ENCODE peak calls at places on chromosomes 7 and 10, in six cellular contexts. Z is AG10803, P is cardiac fibroblast, X is fibroblast of pulmonary artery, S is left cardiac atrium, A is hypothalamus. G is an unnamed sample.

GRCh38 chr10:98030093-98030821 is at the start of gene CRTAC1:
- DNase-seq in S (peak; percentile 81), X (peak; percentile 10), P (no peak), Z (peak; percentile 9), A (peak; percentile 64), G (no peak)

GRCh38 chr7:17849504-17849903 is 90.8 kb downstream of the SNX13 start:
- DNase-seq in Z (peak; percentile 52), S (no peak), X (peak; percentile 68), P (peak; percentile 74), A (no peak), G (peak; percentile 76)

GRCh38 chr7:139034336-139034735 is 1.5 kb downstream of the ZC3HAV1L start:
- DNase-seq in P (peak; percentile 39), A (no peak), Z (no peak), S (no peak), X (no peak), G (no peak)

GRCh38 chr7:2735744-2736143 is 47.7 kb downstream of the AMZ1 start:
- DNase-seq in X (no peak), P (no peak), A (no peak), Z (no peak), S (no peak), G (no peak)

GRCh38 chr7:32070406-32071360 is at the start of gene PDE1C:
- DNase-seq in A (peak; percentile 49), Z (peak; percentile 30), P (no peak), S (peak; percentile 67), X (no peak), G (no peak)

GRCh38 chr10:66257801-66258200 is 668.0 kb upstream of the LRRTM3 start:
- DNase-seq in P (no peak), A (no peak), S (no peak), Z (no peak), X (no peak), G (no peak)

GRCh38 chr10:130806426-130806825 is 505.1 kb downstream of the TCERG1L start:
- DNase-seq in X (no peak), P (no peak), S (no peak), A (no peak), Z (no peak), G (no peak)

GRCh38 chr7:50584793-50585399 is 19.7 kb upstream of the DDC start:
- DNase-seq in P (no peak), A (no peak), X (no peak), Z (no peak), S (no peak), G (no peak)

GRCh38 chr10:93436577-93436976 is 45.6 kb downstream of the MYOF start:
- DNase-seq in P (peak; percentile 99), Z (peak; percentile 96), A (no peak), S (peak; percentile 65), X (peak; percentile 98), G (peak; percentile 98)

GRCh38 chr7:96303105-96303685 is 18.7 kb downstream of the SLC25A13 start:
- DNase-seq in Z (no peak), X (peak; percentile 29), S (no peak), A (no peak), P (peak; percentile 28), G (peak; percentile 89)

GRCh38 chr7:137245186-137245585 is 98.3 kb downstream of the PTN start:
- DNase-seq in A (no peak), P (no peak), S (no peak), Z (no peak), X (no peak), G (no peak)

GRCh38 chr7:139618482-139619366 is 95.2 kb downstream of the CLEC2L start:
- DNase-seq in Z (peak; percentile 43), A (no peak), P (peak; percentile 63), X (peak; percentile 60), S (peak; percentile 53), G (peak; percentile 56)

GRCh38 chr10:75910032-75910431 is 478.6 kb downstream of the LRMDA start:
- DNase-seq in Z (peak; percentile 47), S (no peak), X (peak; percentile 71), A (no peak), P (peak; percentile 66), G (peak; percentile 65)

GRCh38 chr10:24150853-24151252 is 58.1 kb upstream of the KIAA1217 start:
- DNase-seq in X (no peak), A (no peak), Z (no peak), S (no peak), P (no peak), G (no peak)

GRCh38 chr7:88759216-88759955 is at the start of gene ZNF804B:
- DNase-seq in A (peak; percentile 10), P (no peak), X (no peak), S (peak; percentile 29), Z (no peak), G (no peak)

GRCh38 chr7:22782616-22783232 is 39.9 kb downstream of the TOMM7 start:
- DNase-seq in Z (peak; percentile 48), X (peak; percentile 58), P (peak; percentile 77), A (no peak), S (peak; percentile 70), G (peak; percentile 68)

GRCh38 chr7:140591178-140591902 is 49.3 kb downstream of the DENND2A start:
- DNase-seq in P (peak; percentile 12), A (no peak), Z (no peak), S (no peak), X (no peak), G (no peak)

GRCh38 chr10:58023341-58024073 is 244.2 kb downstream of the IPMK start:
- DNase-seq in S (no peak), Z (peak; percentile 83), A (no peak), X (peak; percentile 87), P (peak; percentile 96), G (peak; percentile 85)

GRCh38 chr10:102859911-102860310 is 5.9 kb downstream of the BORCS7 start:
- DNase-seq in S (no peak), X (no peak), A (no peak), Z (peak; percentile 25), P (no peak), G (no peak)

GRCh38 chr10:35503548-35503947 is 101.6 kb upstream of the GJD4 start:
- DNase-seq in X (no peak), P (no peak), S (no peak), Z (no peak), A (no peak), G (no peak)

GRCh38 chr7:149610441-149611011 is 112.9 kb upstream of the ZNF746 start:
- DNase-seq in X (no peak), A (no peak), Z (peak; percentile 56), S (peak; percentile 33), P (no peak), G (no peak)

GRCh38 chr10:24363070-24363469 is 154.1 kb downstream of the KIAA1217 start:
- DNase-seq in X (peak; percentile 53), S (no peak), Z (peak; percentile 37), P (peak; percentile 76), A (no peak), G (peak; percentile 75)

GRCh38 chr7:131354390-131354789 is 26.7 kb downstream of the MKLN1 start:
- DNase-seq in A (no peak), P (peak; percentile 43), S (no peak), Z (peak; percentile 20), X (peak; percentile 16), G (no peak)

GRCh38 chr10:1375805-1376170 is 319.6 kb downstream of the WDR37 start:
- DNase-seq in X (no peak), S (no peak), P (no peak), Z (no peak), A (no peak), G (no peak)

GRCh38 chr7:28103984-28104628 is 76.5 kb downstream of the JAZF1 start:
- DNase-seq in X (peak; percentile 31), A (no peak), P (no peak), Z (no peak), S (no peak), G (no peak)

GRCh38 chr7:128162666-128163065 is 78.4 kb upstream of the LEP start:
- DNase-seq in S (no peak), X (no peak), P (no peak), Z (no peak), A (no peak), G (no peak)